ENCODE peak calls at places on chromosomes 13 and 19, in six cellular contexts. D is stimulated activated CD8-positive, alpha-beta memory T cell treated with anti-CD3 and anti-CD28 coated beads, Interleukin-4, amount 100 ng/mL, for 1 hour; B is Calu3; Q is activated CD4-positive, alpha-beta T cell treated with anti-CD3 and anti-CD28 coated beads, Interleukin-2, amount 50 U/mL, for 1 hour; U is heart left ventricle; A is OCI-M1. X is an unnamed sample.

GRCh38 chr13:112194167-112194530 is 127.2 kb downstream of the SOX1 start:
- DNase-seq in D (no peak), B (no peak), Q (no peak), U (no peak), A (no peak), X (no peak)

GRCh38 chr13:104854698-104855097 is 1680.8 kb downstream of the EFNB2 start:
- DNase-seq in D (no peak), B (no peak), Q (no peak), U (no peak), A (no peak), X (no peak)

GRCh38 chr19:56383826-56384605 is 9.3 kb downstream of the ZNF582 start:
- DNase-seq in D (no peak), B (no peak), Q (no peak), U (no peak), A (no peak), X (no peak)

GRCh38 chr13:64912141-64912540 is 2318.0 kb downstream of the PCDH9 start:
- DNase-seq in D (no peak), B (no peak), Q (no peak), U (no peak), A (no peak), X (no peak)

GRCh38 chr19:29539668-29540067 is 13.9 kb downstream of the VSTM2B start:
- DNase-seq in D (no peak), B (no peak), Q (no peak), U (no peak), A (no peak), X (no peak)

GRCh38 chr19:54480048-54480447 is 7.0 kb upstream of the CDC42EP5 start:
- DNase-seq in D (no peak), B (no peak), Q (no peak), U (no peak), A (peak), X (no peak)

GRCh38 chr13:28204690-28205443 is 66.5 kb downstream of the PAN3 start:
- DNase-seq in D (no peak), B (no peak), Q (no peak), U (no peak), A (no peak), X (no peak)

GRCh38 chr13:97435794-97436193 is 1.8 kb downstream of the RAP2A start:
- DNase-seq in D (no peak), B (no peak), Q (no peak), U (no peak), A (peak), X (no peak)

GRCh38 chr19:45305421-45305820 is 17.3 kb downstream of the CKM start:
- DNase-seq in D (no peak), B (no peak), Q (no peak), U (no peak), A (no peak), X (no peak)

GRCh38 chr13:97136418-97136817 is 85.7 kb upstream of the MBNL2 start:
- DNase-seq in D (no peak), B (no peak), Q (no peak), U (no peak), A (no peak), X (no peak)

GRCh38 chr13:113667771-113668490 is 912 bp downstream of the GRK1 start:
- DNase-seq in D (no peak), B (no peak), Q (no peak), U (no peak), A (no peak), X (no peak)

GRCh38 chr13:75440100-75440499 is 41.9 kb downstream of the TBC1D4 start:
- DNase-seq in D (no peak), B (no peak), Q (no peak), U (no peak), A (peak), X (peak)

GRCh38 chr19:31546561-31546960 is 197.3 kb upstream of the TSHZ3 start:
- DNase-seq in D (no peak), B (no peak), Q (no peak), U (no peak), A (no peak), X (no peak)

GRCh38 chr19:3179739-3180293 is 1.2 kb downstream of the S1PR4 start:
- DNase-seq in D (no peak), B (no peak), Q (peak), U (no peak), A (no peak), X (no peak)

GRCh38 chr13:82698941-82699340 is 1183.3 kb downstream of the SLITRK1 start:
- DNase-seq in D (no peak), B (no peak), Q (no peak), U (no peak), A (no peak), X (no peak)

GRCh38 chr13:112730157-112730671 is 40.4 kb downstream of the ATP11A start:
- DNase-seq in D (no peak), B (no peak), Q (no peak), U (peak), A (no peak), X (no peak)

GRCh38 chr13:44396963-44397580 is 23.4 kb downstream of the SERP2 start:
- DNase-seq in D (no peak), B (no peak), Q (no peak), U (no peak), A (peak), X (no peak)

GRCh38 chr19:34316741-34317241 is 48.2 kb upstream of the GPI start:
- DNase-seq in D (no peak), B (no peak), Q (no peak), U (no peak), A (no peak), X (no peak)

GRCh38 chr13:99228737-99229691 is 28.4 kb downstream of the UBAC2 start:
- DNase-seq in D (no peak), B (no peak), Q (no peak), U (no peak), A (peak), X (no peak)

GRCh38 chr19:48874309-48875135 is 2.3 kb downstream of the PPP1R15A start:
- DNase-seq in D (no peak), B (no peak), Q (peak), U (peak), A (peak), X (no peak)

GRCh38 chr19:38649305-38650179 is 2.1 kb downstream of the ACTN4 start:
- DNase-seq in D (no peak), B (peak), Q (no peak), U (peak), A (peak), X (peak)

GRCh38 chr13:98838776-98839175 is 86.3 kb upstream of the SLC15A1 start:
- DNase-seq in D (no peak), B (no peak), Q (no peak), U (no peak), A (no peak), X (no peak)

GRCh38 chr13:102779426-102780159 is 6.0 kb upstream of the TEX30 start:
- DNase-seq in D (no peak), B (no peak), Q (peak), U (no peak), A (peak), X (no peak)

GRCh38 chr19:38032951-38033350 is 125.9 kb downstream of the SIPA1L3 start:
- DNase-seq in D (no peak), B (no peak), Q (no peak), U (no peak), A (no peak), X (no peak)

X was measured in mucosa of gallbladder.